ENCODE peak calls at places on chromosomes 11 and 22, in four cellular contexts. U, P, G and R are unnamed samples.

GRCh38 chr11:58524232-58525036 is 16.5 kb upstream of the OR5B21 start:
- DNase-seq in U (peak), P (no peak), G (peak), R (peak)

GRCh38 chr11:1437500-1437899 is 47.8 kb downstream of the BRSK2 start:
- DNase-seq in U (no peak), P (no peak), G (peak), R (peak)

GRCh38 chr22:30423296-30423958 is 2.1 kb upstream of the MTFP1 start:
- DNase-seq in U (no peak), P (no peak), G (no peak), R (peak)

GRCh38 chr11:110472858-110473257 is 43.1 kb downstream of the FDX1 start:
- DNase-seq in U (no peak), P (no peak), G (no peak), R (no peak)

GRCh38 chr22:37681556-37682049 is 4.5 kb upstream of the NOL12 start:
- DNase-seq in U (no peak), P (no peak), G (peak), R (peak)

GRCh38 chr11:68617925-68618809 is 66.2 kb upstream of the GAL start:
- DNase-seq in U (no peak), P (no peak), G (no peak), R (no peak)

GRCh38 chr11:44339530-44339883 is 29.6 kb upstream of the ALX4 start:
- DNase-seq in U (no peak), P (no peak), G (no peak), R (no peak)

GRCh38 chr11:130391692-130392091 is 36.7 kb downstream of the ADAMTS8 start:
- DNase-seq in U (no peak), P (no peak), G (no peak), R (no peak)

GRCh38 chr11:64088159-64089026 is 52.7 kb downstream of the FLRT1 start:
- DNase-seq in U (peak), P (peak), G (peak), R (no peak)

GRCh38 chr22:40525250-40525884 is 111.2 kb downstream of the MRTFA start:
- DNase-seq in U (no peak), P (no peak), G (peak), R (peak)

GRCh38 chr11:110219011-110219785 is 77.2 kb downstream of the RDX start:
- DNase-seq in U (no peak), P (no peak), G (no peak), R (no peak)

GRCh38 chr11:2762451-2762850 is 62.7 kb upstream of the KCNQ1OT1 start:
- DNase-seq in U (no peak), P (no peak), G (no peak), R (no peak)

GRCh38 chr11:63813035-63813562 is at the start of gene SPINDOC:
- DNase-seq in U (peak), P (no peak), G (peak), R (peak)

GRCh38 chr11:90204832-90205646 is 17.8 kb downstream of the CHORDC1 start:
- DNase-seq in U (peak), P (no peak), G (peak), R (peak)

GRCh38 chr11:44011797-44012196 is 36.0 kb upstream of the ACCSL start:
- DNase-seq in U (no peak), P (no peak), G (no peak), R (no peak)

GRCh38 chr11:95575517-95575916 is 214.1 kb downstream of the FAM76B start:
- DNase-seq in U (no peak), P (no peak), G (no peak), R (no peak)

GRCh38 chr22:35454416-35455054 is 54.6 kb downstream of the MCM5 start:
- DNase-seq in U (no peak), P (no peak), G (no peak), R (no peak)

GRCh38 chr11:131302831-131303230 is 67.6 kb upstream of the NTM start:
- DNase-seq in U (no peak), P (no peak), G (no peak), R (no peak)

GRCh38 chr11:33168605-33169240 is 7.4 kb upstream of the CSTF3 start:
- DNase-seq in U (no peak), P (no peak), G (no peak), R (no peak)

GRCh38 chr11:67118059-67118766 is 850 bp upstream of the KDM2A start:
- DNase-seq in U (peak), P (no peak), G (no peak), R (peak)

GRCh38 chr22:42296883-42297282 is 26.4 kb upstream of the TCF20 start:
- DNase-seq in U (no peak), P (no peak), G (no peak), R (no peak)

GRCh38 chr11:2747236-2748015 is 47.6 kb upstream of the KCNQ1OT1 start:
- DNase-seq in U (no peak), P (no peak), G (no peak), R (peak)

GRCh38 chr22:50727678-50728522 is 10.1 kb upstream of the ACR start:
- DNase-seq in U (no peak), P (no peak), G (no peak), R (no peak)

GRCh38 chr22:29623059-29623458 is 19.6 kb downstream of the NF2 start:
- DNase-seq in U (no peak), P (no peak), G (no peak), R (no peak)

GRCh38 chr11:26953770-26954392 is 40.0 kb upstream of the FIBIN start:
- DNase-seq in U (no peak), P (no peak), G (no peak), R (no peak)

GRCh38 chr22:34116126-34116525 is 195.8 kb upstream of the LARGE1 start:
- DNase-seq in U (no peak), P (no peak), G (no peak), R (no peak)

GRCh38 chr11:15613799-15614198 is 499.1 kb downstream of the INSC start:
- DNase-seq in U (no peak), P (no peak), G (no peak), R (no peak)

GRCh38 chr11:12377106-12377823 is at the start of gene PARVA:
- DNase-seq in U (peak), P (peak), G (peak), R (no peak)

GRCh38 chr11:124179311-124179710 is 3.8 kb upstream of the OR10D3 start:
- DNase-seq in U (no peak), P (no peak), G (no peak), R (no peak)

GRCh38 chr11:46247664-46248063 is 29.8 kb upstream of the CREB3L1 start:
- DNase-seq in U (peak), P (no peak), G (peak), R (no peak)

GRCh38 chr22:45320326-45320976 is 10.7 kb downstream of the FAM118A start:
- DNase-seq in U (no peak), P (no peak), G (no peak), R (no peak)

GRCh38 chr11:33264926-33265325 is 7.7 kb downstream of the HIPK3 start:
- DNase-seq in U (no peak), P (no peak), G (no peak), R (no peak)

GRCh38 chr22:46741974-46742519 is 4.0 kb upstream of the CERK start:
- DNase-seq in U (no peak), P (no peak), G (no peak), R (no peak)
- TF ChIP-seq RNF2 in U (no peak), P (no peak), G (no peak), R (no peak)

GRCh38 chr11:5986885-5987284 is at the start of gene OR52L1:
- DNase-seq in U (no peak), P (no peak), G (no peak), R (no peak)

GRCh38 chr11:5992150-5992549 is 5.4 kb upstream of the OR52L1 start:
- DNase-seq in U (no peak), P (no peak), G (no peak), R (no peak)

GRCh38 chr11:5994791-5995190 is 8.0 kb upstream of the OR52L1 start:
- DNase-seq in U (no peak), P (no peak), G (no peak), R (no peak)

GRCh38 chr11:5989203-5989602 is 2.4 kb upstream of the OR52L1 start:
- DNase-seq in U (no peak), P (no peak), G (no peak), R (no peak)

GRCh38 chr11:5992604-5993251 is 5.9 kb upstream of the OR52L1 start:
- DNase-seq in U (peak), P (no peak), G (peak), R (peak)
- TF ChIP-seq RNF2 in U (no peak), P (no peak), G (no peak), R (no peak)

DNA sequence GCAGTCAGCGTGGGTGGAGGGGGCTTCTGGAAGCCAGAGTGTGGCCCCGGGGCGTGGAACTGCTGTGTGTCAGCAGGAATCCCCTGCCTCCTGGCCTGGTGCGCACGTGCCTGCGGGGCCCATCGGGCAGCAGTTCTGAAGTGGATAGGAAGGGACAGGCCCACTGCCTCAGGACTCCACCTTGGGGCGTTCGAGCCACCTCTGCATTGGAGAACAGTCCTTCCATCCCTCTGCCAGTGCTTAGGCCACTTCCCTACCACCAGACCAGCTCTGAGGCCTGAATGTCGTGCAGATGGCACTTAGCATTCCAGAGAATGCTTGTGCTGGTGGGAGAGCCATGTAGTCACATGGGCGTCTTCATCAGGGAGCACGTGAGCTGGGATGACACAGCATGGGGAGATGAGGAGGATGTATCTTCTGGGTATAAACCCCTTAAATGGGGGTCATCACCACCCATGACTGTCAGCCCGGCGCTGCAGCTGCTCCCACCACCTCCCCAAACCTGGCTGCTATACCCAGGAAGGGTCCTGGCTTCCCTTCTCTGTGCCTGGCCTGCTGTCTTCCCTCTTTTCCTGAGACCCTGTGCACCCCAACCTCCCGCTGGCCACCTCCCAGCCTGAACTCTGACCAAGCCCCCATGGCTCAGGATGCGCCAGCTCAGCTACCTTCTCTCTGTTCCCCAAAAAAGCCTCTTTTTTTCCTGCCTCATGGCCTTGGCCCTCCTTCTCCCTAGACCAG is 9.7 kb downstream of the INCENP start:
- DNase-seq in U (no peak), P (no peak), G (no peak), R (no peak)
- TF ChIP-seq RNF2 in U (no peak), P (no peak), G (no peak), R (no peak)

GRCh38 chr11:128421577-128421976 is 165.8 kb downstream of the ETS1 start:
- DNase-seq in U (no peak), P (no peak), G (no peak), R (no peak)

GRCh38 chr11:128420943-128421342 is 166.4 kb downstream of the ETS1 start:
- DNase-seq in U (no peak), P (no peak), G (no peak), R (no peak)

GRCh38 chr11:128424867-128425285 is 162.5 kb downstream of the ETS1 start:
- DNase-seq in U (no peak), P (no peak), G (peak), R (no peak)

GRCh38 chr11:128422576-128423370 is 164.6 kb downstream of the ETS1 start:
- DNase-seq in U (no peak), P (no peak), G (no peak), R (no peak)

GRCh38 chr11:128424271-128424709 is 163.1 kb downstream of the ETS1 start:
- DNase-seq in U (no peak), P (no peak), G (no peak), R (no peak)
- TF ChIP-seq RNF2 in U (no peak), P (no peak), G (no peak), R (no peak)

GRCh38 chr11:3796796-3797328 is 492 bp downstream of the NUP98 start:
- DNase-seq in U (peak), P (no peak), G (peak), R (no peak)
- TF ChIP-seq RNF2 in U (no peak), P (no peak), G (peak), R (no peak)

GRCh38 chr22:32850591-32851517 is 49.3 kb downstream of the TIMP3 start:
- DNase-seq in U (no peak), P (no peak), G (no peak), R (no peak)
- TF ChIP-seq RNF2 in U (no peak), P (no peak), G (no peak), R (no peak)

GRCh38 chr22:46678785-46679700 is 58.9 kb downstream of the GRAMD4 start:
- DNase-seq in U (no peak), P (no peak), G (no peak), R (no peak)

GRCh38 chr22:46678003-46678657 is 57.9 kb downstream of the GRAMD4 start:
- DNase-seq in U (no peak), P (no peak), G (no peak), R (no peak)

GRCh38 chr22:46679711-46680269 is 58.3 kb downstream of the CERK start:
- DNase-seq in U (no peak), P (no peak), G (no peak), R (no peak)

GRCh38 chr22:46682011-46682731 is 55.9 kb downstream of the CERK start:
- DNase-seq in U (no peak), P (no peak), G (no peak), R (no peak)

DNA sequence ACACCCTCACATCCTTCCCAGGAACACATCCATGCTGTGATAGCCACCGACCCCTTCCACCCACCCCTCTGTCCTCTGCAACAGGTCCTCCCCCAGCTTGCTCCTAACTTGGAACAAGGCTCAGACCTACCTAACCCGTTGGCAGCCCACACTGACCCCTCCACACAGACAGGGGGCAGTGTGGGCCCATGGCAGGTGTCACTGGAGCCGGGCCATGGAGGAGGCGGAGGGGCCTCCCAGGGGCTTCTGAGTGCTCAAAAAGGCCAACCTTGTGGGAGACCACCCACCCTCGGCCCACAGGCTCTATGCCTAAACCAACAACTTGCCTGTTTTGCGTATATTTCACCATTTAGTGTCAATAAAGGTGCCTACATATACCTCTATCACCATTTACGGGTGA is 57.0 kb downstream of the CERK start:
- DNase-seq in U (peak), P (no peak), G (peak), R (peak)
- TF ChIP-seq RNF2 in U (no peak), P (no peak), G (no peak), R (no peak)

GRCh38 chr11:99410636-99411035 is 389.9 kb downstream of the CNTN5 start:
- DNase-seq in U (no peak), P (no peak), G (no peak), R (no peak)

DNA sequence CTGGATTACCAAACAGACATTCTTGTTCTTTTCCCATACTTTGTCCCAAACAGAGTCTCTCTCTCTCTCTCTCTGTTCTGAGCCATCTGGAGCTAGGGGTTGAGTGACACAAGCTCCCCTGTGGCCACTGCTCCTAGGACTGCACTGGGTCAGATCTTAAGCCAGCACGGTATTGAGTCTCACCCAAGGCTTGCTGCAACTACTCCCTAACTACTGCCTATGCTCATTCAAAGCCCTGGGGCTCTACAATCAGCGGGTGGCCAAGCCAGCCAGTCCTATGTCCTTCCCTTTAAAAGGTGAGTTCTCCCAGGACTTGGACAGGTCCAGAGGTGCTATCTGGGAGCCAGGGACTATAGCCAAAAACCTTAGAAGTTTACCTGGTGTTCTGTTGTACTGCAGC is 385.6 kb downstream of the CNTN5 start:
- DNase-seq in U (no peak), P (no peak), G (no peak), R (no peak)
- TF ChIP-seq RNF2 in U (no peak), P (no peak), G (no peak), R (no peak)

GRCh38 chr11:59787816-59788215 is 22.8 kb downstream of the MRPL16 start:
- DNase-seq in U (no peak), P (no peak), G (no peak), R (no peak)
- TF ChIP-seq RNF2 in U (no peak), P (no peak), G (no peak), R (no peak)